ENCODE peak calls at places on chromosomes 11 and 22, in five cellular contexts. B is coronary artery, A is IMR-90, D is heart left ventricle, L is colonic mucosa. R is an unnamed sample.

GRCh38 chr11:116727990-116728389 is 44.8 kb downstream of the BUD13 start:
- DNase-seq in B (no peak), A (no peak), D (no peak), L (no peak), R (no peak)

GRCh38 chr11:79482800-79483199 is 42.0 kb upstream of the TENM4 start:
- DNase-seq in B (no peak), A (no peak), D (no peak), L (no peak), R (no peak)

GRCh38 chr11:76652989-76653673 is 17.4 kb downstream of the LRRC32 start:
- DNase-seq in B (peak), A (no peak), D (no peak), L (peak), R (peak)

GRCh38 chr11:93017821-93018690 is 48.6 kb downstream of the MTNR1B start:
- DNase-seq in B (no peak), A (no peak), D (no peak), L (no peak), R (no peak)

GRCh38 chr11:32101791-32102190 is 10.9 kb downstream of the RCN1 start:
- DNase-seq in B (no peak), A (no peak), D (no peak), L (no peak), R (no peak)

GRCh38 chr22:42452456-42452855 is 20.3 kb upstream of the NFAM1 start:
- DNase-seq in B (no peak), A (no peak), D (no peak), L (no peak), R (no peak)

GRCh38 chr11:75245356-75246005 is 4.9 kb downstream of the TPBGL start:
- DNase-seq in B (no peak), A (no peak), D (no peak), L (no peak), R (no peak)

GRCh38 chr11:2342981-2343380 is 34.1 kb upstream of the CD81 start:
- DNase-seq in B (no peak), A (peak), D (no peak), L (no peak), R (no peak)

GRCh38 chr11:59680287-59681154 is 11.7 kb upstream of the PATL1 start:
- DNase-seq in B (no peak), A (peak), D (peak), L (peak), R (peak)

GRCh38 chr11:62124186-62125113 is 639 bp downstream of the INCENP start:
- DNase-seq in B (peak), A (peak), D (peak), L (peak), R (no peak)

GRCh38 chr11:79249341-79249993 is 191.4 kb downstream of the TENM4 start:
- DNase-seq in B (no peak), A (peak), D (no peak), L (no peak), R (no peak)

GRCh38 chr11:4072668-4073285 is 21.8 kb upstream of the RRM1 start:
- DNase-seq in B (no peak), A (peak), D (peak), L (peak), R (peak)

GRCh38 chr11:124799384-124800225 is 601 bp downstream of the MSANTD2 start:
- DNase-seq in B (peak), A (peak), D (peak), L (peak), R (peak)

GRCh38 chr11:26950260-26950719 is 43.6 kb upstream of the FIBIN start:
- DNase-seq in B (no peak), A (peak), D (no peak), L (peak), R (no peak)

GRCh38 chr11:35794850-35795249 is 132.3 kb downstream of the TRIM44 start:
- DNase-seq in B (no peak), A (peak), D (no peak), L (no peak), R (no peak)

GRCh38 chr11:86800956-86801264 is 568 bp downstream of the PRSS23 start:
- DNase-seq in B (no peak), A (no peak), D (no peak), L (no peak), R (no peak)

GRCh38 chr11:12402027-12402426 is 24.7 kb downstream of the PARVA start:
- DNase-seq in B (no peak), A (no peak), D (no peak), L (no peak), R (no peak)

GRCh38 chr11:706957-707816 is 1.2 kb downstream of the EPS8L2 start:
- DNase-seq in B (peak), A (no peak), D (no peak), L (peak), R (peak)

GRCh38 chr11:119091083-119091650 is 6.5 kb downstream of the HMBS start:
- DNase-seq in B (no peak), A (peak), D (no peak), L (no peak), R (no peak)

GRCh38 chr11:131033151-131033651 is 116.9 kb upstream of the SNX19 start:
- DNase-seq in B (no peak), A (peak), D (no peak), L (no peak), R (no peak)

GRCh38 chr11:93244018-93244417 is 46.2 kb upstream of the SLC36A4 start:
- DNase-seq in B (no peak), A (no peak), D (no peak), L (no peak), R (no peak)

GRCh38 chr11:117731689-117732290 is 65.2 kb downstream of the DSCAML1 start:
- DNase-seq in B (no peak), A (no peak), D (no peak), L (no peak), R (peak)

GRCh38 chr11:9755561-9755960 is 91.7 kb downstream of the SWAP70 start:
- DNase-seq in B (no peak), A (peak), D (no peak), L (no peak), R (no peak)
- H3K27ac ChIP-seq in B (no peak), A (peak), D (no peak), L (no peak), R (no peak)

GRCh38 chr11:72821920-72822799 is 7.9 kb downstream of the ATG16L2 start:
- DNase-seq in B (peak), A (peak), D (peak), L (peak), R (peak)
- H3K27ac ChIP-seq in B (peak), A (no peak), D (peak), L (peak), R (peak)

GRCh38 chr11:64312947-64313346 is 4.4 kb downstream of the TRMT112 start:
- DNase-seq in B (no peak), A (no peak), D (no peak), L (no peak), R (no peak)
- H3K27ac ChIP-seq in B (no peak), A (no peak), D (no peak), L (peak), R (peak)

GRCh38 chr11:64721359-64721699 is 1.7 kb downstream of the NRXN2 start:
- DNase-seq in B (no peak), A (no peak), D (no peak), L (no peak), R (no peak)

GRCh38 chr11:64724863-64725535 is 2.0 kb upstream of the NRXN2 start:
- DNase-seq in B (peak), A (no peak), D (no peak), L (no peak), R (no peak)

GRCh38 chr11:64723907-64724862 is 1.2 kb upstream of the NRXN2 start:
- DNase-seq in B (no peak), A (no peak), D (no peak), L (no peak), R (no peak)

GRCh38 chr11:64722141-64723050 is 601 bp downstream of the NRXN2 start:
- DNase-seq in B (no peak), A (no peak), D (no peak), L (no peak), R (no peak)

DNA sequence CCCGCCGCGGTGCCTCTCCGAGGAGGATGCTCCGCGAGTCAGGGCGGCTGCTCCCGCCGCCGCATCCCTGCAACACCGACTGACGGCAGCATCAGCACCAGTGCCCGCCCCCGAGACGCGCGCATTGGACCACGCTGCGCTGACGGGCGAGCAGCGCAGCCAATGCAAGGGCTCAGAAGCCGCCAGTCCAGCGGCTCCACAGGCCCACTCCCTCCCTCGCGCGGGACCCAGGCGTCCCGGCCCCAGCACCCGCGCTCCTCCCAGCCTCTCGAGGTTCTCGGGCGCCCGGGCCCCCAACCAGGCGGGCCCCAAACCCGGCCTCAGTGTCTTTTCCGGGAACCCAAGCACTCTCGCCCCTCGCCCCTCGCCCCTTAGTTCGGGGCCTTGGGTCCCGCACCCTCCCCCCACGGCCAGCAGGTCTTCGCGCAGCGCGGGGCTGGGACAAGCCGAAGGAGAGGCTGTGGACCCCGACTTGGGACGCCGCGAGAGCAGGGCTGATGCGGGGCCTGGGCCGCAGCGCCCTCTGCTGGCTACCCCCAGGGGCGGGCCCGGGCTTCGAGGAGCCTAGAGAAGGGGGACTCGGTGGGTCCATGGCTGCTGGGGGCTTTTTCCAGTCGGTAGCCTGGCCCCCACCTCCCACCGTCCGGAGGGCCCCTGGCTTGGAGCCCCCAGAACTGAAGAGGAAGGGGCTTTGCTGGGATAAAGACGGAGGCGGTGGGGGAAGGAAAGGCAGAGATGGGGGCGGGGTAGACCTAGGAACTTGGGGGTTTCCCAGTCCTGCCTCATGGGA is at the start of gene NRXN2:
- DNase-seq in B (peak), A (peak), D (peak), L (peak), R (peak)
- H3K27ac ChIP-seq in B (peak), A (no peak), D (no peak), L (no peak), R (peak)

DNA sequence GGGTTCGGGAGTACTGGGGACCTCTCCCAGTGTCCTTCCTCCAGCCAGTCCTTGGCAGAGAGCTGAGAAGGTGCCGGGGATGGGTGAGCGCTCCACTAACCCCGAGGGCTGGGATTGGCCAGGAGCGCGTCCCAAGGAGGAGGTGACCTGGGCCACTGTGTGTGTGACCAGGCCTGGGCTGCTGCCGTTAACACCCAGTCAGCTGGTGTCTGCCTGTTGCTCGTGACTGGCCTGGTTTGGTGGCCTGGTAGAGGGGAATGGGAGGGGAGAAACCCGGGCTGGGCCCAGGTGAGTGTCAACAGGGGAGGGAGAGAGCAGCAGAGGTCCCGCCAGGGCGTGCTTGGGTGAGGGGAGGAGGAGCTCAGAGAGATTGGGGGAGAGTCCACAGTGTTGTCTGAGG is 29.9 kb upstream of the GRAMD4 start:
- DNase-seq in B (no peak), A (no peak), D (peak), L (no peak), R (peak)
- H3K27ac ChIP-seq in B (no peak), A (no peak), D (peak), L (no peak), R (no peak)

GRCh38 chr11:56889986-56890385 is 98.7 kb upstream of the OR5AK2 start:
- DNase-seq in B (no peak), A (no peak), D (no peak), L (no peak), R (no peak)
- H3K27ac ChIP-seq in B (no peak), A (no peak), D (no peak), L (no peak), R (no peak)

DNA sequence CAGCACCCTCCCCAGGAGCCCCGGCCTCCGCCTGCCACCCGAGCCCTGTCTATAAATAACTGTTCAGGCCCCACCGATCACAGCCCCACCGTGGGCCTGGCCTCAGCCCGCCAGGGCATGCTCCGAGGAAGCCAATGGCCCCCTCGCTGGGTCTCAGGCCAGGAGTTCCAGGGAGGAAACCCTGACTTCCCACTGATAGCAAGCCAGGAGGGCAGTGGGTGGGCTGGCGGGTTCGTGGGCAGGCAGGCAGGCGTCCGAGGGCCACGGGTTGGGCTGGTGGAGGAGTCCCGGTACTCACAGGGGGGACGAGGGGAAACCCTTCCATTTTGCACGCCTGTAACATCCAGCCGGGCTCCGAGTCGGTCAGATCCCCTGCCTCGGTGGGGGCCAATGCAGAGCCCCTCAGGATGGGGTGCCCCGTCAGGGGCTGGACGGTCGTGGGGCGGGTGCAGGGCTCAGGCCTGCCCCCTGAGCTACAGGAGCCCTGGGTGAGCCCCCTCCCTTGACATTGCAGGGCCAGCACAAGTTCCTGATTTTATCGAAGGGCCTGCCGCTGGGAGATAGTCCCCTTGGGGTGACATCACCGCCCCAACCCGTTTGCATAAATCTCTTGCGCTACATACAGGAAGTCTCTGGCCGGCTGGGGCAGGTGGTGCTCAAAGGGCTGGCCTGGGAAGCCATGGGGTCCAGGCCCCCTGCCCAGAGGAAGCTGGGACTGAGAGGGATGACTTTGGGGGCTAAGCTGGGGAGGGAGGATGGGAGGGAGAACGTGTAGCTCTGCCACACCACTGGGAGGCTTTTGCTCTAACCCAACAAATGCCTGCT is at the start of gene SPI1:
- DNase-seq in B (no peak), A (no peak), D (peak), L (peak), R (peak)
- H3K27ac ChIP-seq in B (peak), A (no peak), D (peak), L (peak), R (peak)

R was measured in Peyer's patch.